ENCODE peak calls at places on chromosomes 3 and 15, in four cellular contexts. S, O, N and W are unnamed samples.

GRCh38 chr3:133669949-133670524 is 8.3 kb upstream of the TOPBP1 start:
- DNase-seq in O (no peak), N (no peak), S (no peak), W (no peak)

GRCh38 chr15:41480396-41481140 is 13.1 kb upstream of the ITPKA start:
- DNase-seq in O (no peak), N (no peak), S (no peak), W (no peak)

GRCh38 chr3:131020122-131020693 is 6.4 kb downstream of the ASTE1 start:
- DNase-seq in S (no peak), N (no peak), O (no peak), W (no peak)

GRCh38 chr15:101028772-101029438 is 109.7 kb downstream of the LRRK1 start:
- DNase-seq in O (no peak), N (no peak), S (no peak), W (no peak)

GRCh38 chr15:60390931-60391501 is 6.8 kb downstream of the ANXA2 start:
- DNase-seq in N (peak; percentile 73), O (no peak), S (no peak), W (no peak)

GRCh38 chr3:122760457-122761271 is 33.0 kb downstream of the HSPBAP1 start:
- DNase-seq in S (no peak), N (no peak), O (no peak), W (no peak)

GRCh38 chr15:71329509-71330260 is 214.4 kb downstream of the THSD4 start:
- DNase-seq in N (peak; percentile 55), S (no peak), O (no peak), W (no peak)

GRCh38 chr3:148146947-148147346 is 550.8 kb upstream of the AGTR1 start:
- DNase-seq in O (no peak), N (no peak), S (no peak), W (no peak)

GRCh38 chr3:127667119-127667681 is 5.6 kb upstream of the ABTB1 start:
- DNase-seq in N (no peak), S (no peak), O (no peak), W (no peak)

GRCh38 chr3:184742676-184743135 is 30.8 kb upstream of the MAGEF1 start:
- DNase-seq in O (no peak), N (no peak), S (no peak), W (no peak)

GRCh38 chr3:46368569-46368968 is 2.2 kb upstream of the CCR5 start:
- DNase-seq in N (no peak), S (no peak), O (no peak), W (no peak)

GRCh38 chr3:45528429-45528828 is 66.1 kb upstream of the LIMD1 start:
- DNase-seq in S (no peak), N (no peak), O (no peak), W (no peak)

GRCh38 chr3:111936191-111936841 is 42.5 kb upstream of the ABHD10 start:
- DNase-seq in N (peak; percentile 21), O (no peak), S (no peak), W (no peak)

GRCh38 chr15:77506311-77507150 is 85.8 kb downstream of the HMG20A start:
- DNase-seq in O (no peak), S (no peak), N (no peak), W (no peak)

GRCh38 chr3:64925575-64925974 is 237.8 kb upstream of the ADAMTS9 start:
- DNase-seq in O (no peak), S (no peak), N (no peak), W (no peak)

GRCh38 chr15:39801641-39802309 is 19.1 kb upstream of the FSIP1 start:
- DNase-seq in N (no peak), O (peak; percentile 2), S (no peak), W (no peak)

GRCh38 chr3:121592856-121593702 is at the start of gene FBXO40:
- DNase-seq in N (no peak), S (peak; percentile 67), O (peak; percentile 45), W (no peak)

GRCh38 chr3:125647318-125648014 is 52.2 kb upstream of the OSBPL11 start:
- DNase-seq in S (no peak), O (peak; percentile 34), N (peak; percentile 57), W (no peak)